ENCODE peak calls at places on chromosomes 5 and 9, in nine cellular contexts. One of them, this sample, is unnamed. For H3K4me1, the result is how much of the 10 kb centered on the place peaks cover.

GRCh38 chr5:38556115-38556598 is 289 bp downstream of the LIFR start:
- DNase-seq in PC-3: no peak
- DNase-seq in heart right ventricle: no peak
- DNase-seq in MM.1S: no peak
- DNase-seq in psoas muscle: no peak
- DNase-seq in keratinocyte: no peak
- DNase-seq in uterus: no peak
- DNase-seq in A549: no peak
- DNase-seq in CD8-positive, alpha-beta memory T cell: no peak
- DNase-seq in this sample: no peak

GRCh38 chr9:77087506-77087905 is 68.1 kb downstream of the FOXB2 start:
- DNase-seq in PC-3: no peak
- DNase-seq in heart right ventricle: no peak
- DNase-seq in MM.1S: no peak
- DNase-seq in psoas muscle: no peak
- DNase-seq in keratinocyte: no peak
- DNase-seq in uterus: no peak
- DNase-seq in A549: no peak
- DNase-seq in CD8-positive, alpha-beta memory T cell: no peak
- DNase-seq in this sample: no peak

GRCh38 chr5:168614661-168615060 is 35.5 kb upstream of the PANK3 start:
- DNase-seq in PC-3: no peak
- DNase-seq in heart right ventricle: no peak
- DNase-seq in MM.1S: no peak
- DNase-seq in psoas muscle: no peak
- DNase-seq in keratinocyte: no peak
- DNase-seq in uterus: no peak
- DNase-seq in A549: no peak
- DNase-seq in CD8-positive, alpha-beta memory T cell: no peak
- DNase-seq in this sample: no peak

GRCh38 chr5:142597546-142598337 is 88.1 kb downstream of the FGF1 start:
- DNase-seq in PC-3: peak
- DNase-seq in heart right ventricle: no peak
- DNase-seq in MM.1S: no peak
- DNase-seq in psoas muscle: peak
- DNase-seq in keratinocyte: peak
- DNase-seq in uterus: no peak
- DNase-seq in A549: peak
- DNase-seq in CD8-positive, alpha-beta memory T cell: no peak
- DNase-seq in this sample: no peak

GRCh38 chr5:16871746-16872339 is 64.2 kb downstream of the MYO10 start:
- DNase-seq in PC-3: peak
- DNase-seq in heart right ventricle: no peak
- DNase-seq in MM.1S: no peak
- DNase-seq in psoas muscle: no peak
- DNase-seq in keratinocyte: no peak
- DNase-seq in uterus: no peak
- DNase-seq in A549: no peak
- DNase-seq in CD8-positive, alpha-beta memory T cell: no peak
- DNase-seq in this sample: no peak

GRCh38 chr5:28234356-28234968 is 1196.1 kb upstream of the CDH9 start:
- DNase-seq in PC-3: peak
- DNase-seq in heart right ventricle: no peak
- DNase-seq in MM.1S: no peak
- DNase-seq in psoas muscle: no peak
- DNase-seq in keratinocyte: no peak
- DNase-seq in uterus: no peak
- DNase-seq in A549: no peak
- DNase-seq in CD8-positive, alpha-beta memory T cell: no peak
- DNase-seq in this sample: no peak

GRCh38 chr9:112162644-112163413 is 12.3 kb downstream of the SUSD1 start:
- DNase-seq in PC-3: no peak
- DNase-seq in heart right ventricle: no peak
- DNase-seq in MM.1S: no peak
- DNase-seq in psoas muscle: no peak
- DNase-seq in keratinocyte: no peak
- DNase-seq in uterus: no peak
- DNase-seq in A549: no peak
- DNase-seq in CD8-positive, alpha-beta memory T cell: no peak
- DNase-seq in this sample: no peak

GRCh38 chr9:119811030-119811429 is 441.8 kb upstream of the BRINP1 start:
- DNase-seq in PC-3: no peak
- DNase-seq in heart right ventricle: no peak
- DNase-seq in MM.1S: no peak
- DNase-seq in psoas muscle: no peak
- DNase-seq in keratinocyte: no peak
- DNase-seq in uterus: no peak
- DNase-seq in A549: peak
- DNase-seq in CD8-positive, alpha-beta memory T cell: no peak
- DNase-seq in this sample: no peak

GRCh38 chr5:172370648-172371248 is 83.6 kb downstream of the SH3PXD2B start:
- DNase-seq in PC-3: peak
- DNase-seq in heart right ventricle: no peak
- DNase-seq in MM.1S: peak
- DNase-seq in psoas muscle: no peak
- DNase-seq in keratinocyte: no peak
- DNase-seq in uterus: no peak
- DNase-seq in A549: peak
- DNase-seq in CD8-positive, alpha-beta memory T cell: no peak
- DNase-seq in this sample: peak

GRCh38 chr5:135007749-135008363 is 26.2 kb downstream of the PITX1 start:
- DNase-seq in PC-3: no peak
- DNase-seq in heart right ventricle: no peak
- DNase-seq in MM.1S: no peak
- DNase-seq in psoas muscle: no peak
- DNase-seq in keratinocyte: no peak
- DNase-seq in uterus: no peak
- DNase-seq in A549: no peak
- DNase-seq in CD8-positive, alpha-beta memory T cell: no peak
- DNase-seq in this sample: no peak

GRCh38 chr5:66356011-66356565 is 212.0 kb downstream of the SREK1 start:
- DNase-seq in PC-3: no peak
- DNase-seq in heart right ventricle: no peak
- DNase-seq in MM.1S: no peak
- DNase-seq in psoas muscle: no peak
- DNase-seq in keratinocyte: no peak
- DNase-seq in uterus: no peak
- DNase-seq in A549: no peak
- DNase-seq in CD8-positive, alpha-beta memory T cell: no peak
- DNase-seq in this sample: no peak

GRCh38 chr9:72524820-72525539 is 3.6 kb downstream of the TMC1 start:
- DNase-seq in PC-3: peak
- DNase-seq in heart right ventricle: no peak
- DNase-seq in MM.1S: no peak
- DNase-seq in psoas muscle: no peak
- DNase-seq in keratinocyte: peak
- DNase-seq in uterus: no peak
- DNase-seq in A549: peak
- DNase-seq in CD8-positive, alpha-beta memory T cell: no peak
- DNase-seq in this sample: peak

GRCh38 chr5:132079619-132080018 is 6.0 kb downstream of the CSF2 start:
- DNase-seq in PC-3: no peak
- DNase-seq in heart right ventricle: no peak
- DNase-seq in MM.1S: no peak
- DNase-seq in psoas muscle: no peak
- DNase-seq in keratinocyte: no peak
- DNase-seq in uterus: no peak
- DNase-seq in A549: no peak
- DNase-seq in CD8-positive, alpha-beta memory T cell: no peak
- DNase-seq in this sample: no peak

GRCh38 chr5:1793301-1793740 is 6.3 kb downstream of the MRPL36 start:
- DNase-seq in PC-3: no peak
- DNase-seq in heart right ventricle: no peak
- DNase-seq in MM.1S: peak
- DNase-seq in psoas muscle: no peak
- DNase-seq in keratinocyte: no peak
- DNase-seq in uterus: no peak
- DNase-seq in A549: no peak
- DNase-seq in CD8-positive, alpha-beta memory T cell: peak
- DNase-seq in this sample: no peak

GRCh38 chr5:58064799-58065198 is 395.1 kb downstream of the PLK2 start:
- DNase-seq in PC-3: no peak
- DNase-seq in heart right ventricle: no peak
- DNase-seq in MM.1S: no peak
- DNase-seq in psoas muscle: no peak
- DNase-seq in keratinocyte: no peak
- DNase-seq in uterus: no peak
- DNase-seq in A549: no peak
- DNase-seq in CD8-positive, alpha-beta memory T cell: no peak
- DNase-seq in this sample: no peak

GRCh38 chr5:115419794-115420585 is 123.5 kb upstream of the CCDC112 start:
- DNase-seq in PC-3: peak
- DNase-seq in heart right ventricle: no peak
- DNase-seq in MM.1S: no peak
- DNase-seq in psoas muscle: no peak
- DNase-seq in keratinocyte: peak
- DNase-seq in uterus: no peak
- DNase-seq in A549: peak
- DNase-seq in CD8-positive, alpha-beta memory T cell: no peak
- DNase-seq in this sample: peak

GRCh38 chr5:10201223-10201868 is 48.3 kb downstream of the ATPSCKMT start:
- DNase-seq in PC-3: no peak
- DNase-seq in heart right ventricle: no peak
- DNase-seq in MM.1S: no peak
- DNase-seq in psoas muscle: no peak
- DNase-seq in keratinocyte: no peak
- DNase-seq in uterus: no peak
- DNase-seq in A549: no peak
- DNase-seq in CD8-positive, alpha-beta memory T cell: no peak
- DNase-seq in this sample: no peak

DNA sequence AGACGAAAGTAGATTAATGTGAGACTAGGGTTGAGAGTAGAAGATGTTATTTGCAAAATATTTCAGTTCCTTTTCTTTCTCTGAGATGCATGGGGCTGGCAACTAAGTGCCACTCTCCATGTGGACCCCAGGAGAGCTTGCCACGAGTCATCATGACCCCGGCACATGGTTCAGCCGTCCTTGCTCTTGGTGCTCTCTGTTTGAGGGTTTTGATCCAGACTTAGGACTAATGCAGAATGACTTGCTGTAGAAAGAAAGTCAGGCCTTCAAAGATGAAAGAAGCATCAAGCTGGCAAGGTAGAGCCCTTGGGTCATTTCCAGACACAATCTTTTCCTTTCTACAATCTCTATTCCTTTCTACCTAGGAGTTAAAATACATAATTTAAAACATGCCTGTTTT is 84.7 kb downstream of the RASGRF2 start:
- DNase-seq in PC-3: no peak
- DNase-seq in heart right ventricle: no peak
- DNase-seq in MM.1S: no peak
- DNase-seq in psoas muscle: no peak
- DNase-seq in keratinocyte: no peak
- DNase-seq in uterus: no peak
- DNase-seq in A549: no peak
- DNase-seq in CD8-positive, alpha-beta memory T cell: no peak
- DNase-seq in this sample: no peak
- H3K4me1 ChIP-seq in PC-3: under half
- H3K4me1 ChIP-seq in heart right ventricle: under half
- H3K4me1 ChIP-seq in MM.1S: under half
- H3K4me1 ChIP-seq in psoas muscle: under half
- H3K4me1 ChIP-seq in keratinocyte: under half
- H3K4me1 ChIP-seq in uterus: under half
- H3K4me1 ChIP-seq in A549: under half
- H3K4me1 ChIP-seq in CD8-positive, alpha-beta memory T cell: under half
- H3K4me1 ChIP-seq in this sample: under half

GRCh38 chr5:73153513-73153912 is 19.5 kb upstream of the TMEM174 start:
- DNase-seq in PC-3: no peak
- DNase-seq in heart right ventricle: no peak
- DNase-seq in MM.1S: no peak
- DNase-seq in psoas muscle: no peak
- DNase-seq in keratinocyte: no peak
- DNase-seq in uterus: no peak
- DNase-seq in A549: no peak
- DNase-seq in CD8-positive, alpha-beta memory T cell: no peak
- DNase-seq in this sample: no peak
- H3K4me1 ChIP-seq in PC-3: under half
- H3K4me1 ChIP-seq in heart right ventricle: under half
- H3K4me1 ChIP-seq in MM.1S: under half
- H3K4me1 ChIP-seq in psoas muscle: under half
- H3K4me1 ChIP-seq in keratinocyte: under half
- H3K4me1 ChIP-seq in uterus: under half
- H3K4me1 ChIP-seq in A549: under half
- H3K4me1 ChIP-seq in CD8-positive, alpha-beta memory T cell: under half
- H3K4me1 ChIP-seq in this sample: under half

DNA sequence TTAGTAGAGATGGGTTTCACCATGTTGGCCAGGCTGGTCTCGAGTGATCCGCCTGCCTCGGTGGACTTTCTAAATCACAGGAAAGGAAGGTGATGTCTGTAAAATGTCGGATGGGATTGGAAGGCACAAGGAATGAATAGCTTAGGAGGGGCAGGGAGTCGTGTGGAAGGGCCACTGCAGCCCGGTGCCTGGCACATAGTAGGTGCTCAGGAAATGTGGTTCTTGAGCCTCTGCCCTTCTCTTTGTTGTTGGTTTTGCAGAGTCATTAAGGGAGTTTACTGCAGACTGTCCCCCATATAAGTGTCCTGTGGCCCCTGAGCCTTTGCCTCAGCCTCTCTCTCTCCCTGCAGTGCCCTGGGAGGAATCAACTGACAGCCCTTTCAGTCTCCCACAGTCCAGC is 11.8 kb downstream of the NEK6 start:
- DNase-seq in PC-3: no peak
- DNase-seq in heart right ventricle: no peak
- DNase-seq in MM.1S: no peak
- DNase-seq in psoas muscle: no peak
- DNase-seq in keratinocyte: no peak
- DNase-seq in uterus: no peak
- DNase-seq in A549: no peak
- DNase-seq in CD8-positive, alpha-beta memory T cell: no peak
- DNase-seq in this sample: no peak
- H3K4me1 ChIP-seq in PC-3: under half
- H3K4me1 ChIP-seq in heart right ventricle: under half
- H3K4me1 ChIP-seq in MM.1S: under half
- H3K4me1 ChIP-seq in psoas muscle: under half
- H3K4me1 ChIP-seq in keratinocyte: under half
- H3K4me1 ChIP-seq in uterus: under half
- H3K4me1 ChIP-seq in A549: under half
- H3K4me1 ChIP-seq in CD8-positive, alpha-beta memory T cell: under half
- H3K4me1 ChIP-seq in this sample: under half

GRCh38 chr9:107277801-107278200 is 5.3 kb upstream of the RAD23B start:
- DNase-seq in PC-3: no peak
- DNase-seq in heart right ventricle: no peak
- DNase-seq in MM.1S: no peak
- DNase-seq in psoas muscle: no peak
- DNase-seq in keratinocyte: no peak
- DNase-seq in uterus: no peak
- DNase-seq in A549: no peak
- DNase-seq in CD8-positive, alpha-beta memory T cell: no peak
- DNase-seq in this sample: no peak
- H3K4me1 ChIP-seq in PC-3: under half
- H3K4me1 ChIP-seq in heart right ventricle: under half
- H3K4me1 ChIP-seq in MM.1S: under half
- H3K4me1 ChIP-seq in psoas muscle: under half
- H3K4me1 ChIP-seq in keratinocyte: under half
- H3K4me1 ChIP-seq in uterus: under half
- H3K4me1 ChIP-seq in A549: under half
- H3K4me1 ChIP-seq in CD8-positive, alpha-beta memory T cell: under half
- H3K4me1 ChIP-seq in this sample: under half

DNA sequence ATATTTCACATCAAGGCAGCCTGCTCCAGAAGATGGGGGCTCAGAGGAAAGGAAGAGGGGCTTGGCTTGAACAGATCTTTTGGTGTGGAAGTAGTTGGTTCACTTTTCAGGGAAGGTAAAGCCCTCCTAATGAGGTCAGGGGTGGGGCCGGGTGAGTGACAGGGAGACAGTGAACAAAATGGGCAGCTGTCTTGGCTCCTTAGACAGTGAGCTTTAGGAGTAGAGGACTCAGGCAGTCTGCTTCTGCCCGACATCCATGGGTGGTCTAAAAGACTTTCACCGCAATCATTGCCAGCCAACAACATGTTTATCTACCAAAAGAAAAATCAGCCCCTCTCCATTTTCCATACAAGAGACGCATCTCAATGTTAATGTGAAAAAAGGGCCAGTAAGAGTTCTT is 241.0 kb downstream of the EBF1 start:
- DNase-seq in PC-3: no peak
- DNase-seq in heart right ventricle: no peak
- DNase-seq in MM.1S: no peak
- DNase-seq in psoas muscle: no peak
- DNase-seq in keratinocyte: no peak
- DNase-seq in uterus: no peak
- DNase-seq in A549: no peak
- DNase-seq in CD8-positive, alpha-beta memory T cell: no peak
- DNase-seq in this sample: no peak
- H3K4me1 ChIP-seq in PC-3: under half
- H3K4me1 ChIP-seq in heart right ventricle: under half
- H3K4me1 ChIP-seq in MM.1S: under half
- H3K4me1 ChIP-seq in psoas muscle: under half
- H3K4me1 ChIP-seq in keratinocyte: under half
- H3K4me1 ChIP-seq in uterus: under half
- H3K4me1 ChIP-seq in A549: under half
- H3K4me1 ChIP-seq in CD8-positive, alpha-beta memory T cell: under half
- H3K4me1 ChIP-seq in this sample: under half

This sample was measured in small intestine.